ENCODE peak calls at places on chromosomes 3 and 15, in six cellular contexts. F is bronchial epithelial cell; A is H54; S is GM12865; Z is stimulated activated CD4-positive, alpha-beta T cell treated with anti-CD3 and anti-CD28 coated beads, Interleukin-15, amount 100 ng/mL, for 1 hour; V is activated naive CD4-positive, alpha-beta T cell treated with anti-CD3 and anti-CD28 coated beads, Interleukin-2, amount 50 U/mL, for 16 hours. M is an unnamed sample.

GRCh38 chr15:58731756-58732535 is 17.6 kb downstream of the ADAM10 start:
- DNase-seq in F (peak), A (peak), S (no peak), Z (no peak), V (no peak), M (no peak)

GRCh38 chr3:196641278-196642058 is 2.0 kb downstream of the NRROS start:
- DNase-seq in F (no peak), A (no peak), S (peak), Z (peak), V (peak), M (no peak)

GRCh38 chr3:8873740-8874139 is 89.5 kb downstream of the RAD18 start:
- DNase-seq in F (peak), A (no peak), S (no peak), Z (no peak), V (no peak), M (no peak)

GRCh38 chr15:40891810-40892448 is 2.3 kb upstream of the VPS18 start:
- DNase-seq in F (peak), A (no peak), S (peak), Z (no peak), V (no peak), M (no peak)

GRCh38 chr3:7015683-7016440 is 154.9 kb downstream of the GRM7 start:
- DNase-seq in F (peak), A (no peak), S (no peak), Z (no peak), V (no peak), M (no peak)

GRCh38 chr3:46580675-46581074 is 14.6 kb upstream of the LRRC2 start:
- DNase-seq in F (no peak), A (no peak), S (no peak), Z (no peak), V (no peak), M (no peak)

GRCh38 chr3:107068980-107069379 is 308.3 kb upstream of the CCDC54 start:
- DNase-seq in F (peak), A (peak), S (no peak), Z (no peak), V (no peak), M (no peak)

GRCh38 chr3:117439812-117440211 is 730.2 kb downstream of the TUSC7 start:
- DNase-seq in F (peak), A (no peak), S (no peak), Z (no peak), V (no peak), M (no peak)

M was measured in left colon.